ENCODE peak calls at places on chromosomes 1 and 21, in six cellular contexts. X is BE2C, U is foreskin fibroblast, D is left ventricle myocardium inferior, F is PC-9, L is Karpas-422. I is an unnamed sample.

GRCh38 chr1:218592688-218593087 is 247.6 kb downstream of the TGFB2 start:
- DNase-seq in X (no peak), U (peak; percentile 17), D (no peak), F (peak; percentile 41), L (no peak), I (no peak)

GRCh38 chr21:44497641-44498243 is 42.3 kb downstream of the KRTAP10-1 start:
- DNase-seq in X (no peak), U (peak; percentile 28), D (no peak), F (no peak), L (no peak), I (peak; percentile 45)

GRCh38 chr1:156118175-156118868 is 3.8 kb downstream of the LMNA start:
- DNase-seq in X (no peak), U (peak; percentile 64), D (peak; percentile 75), F (peak; percentile 63), L (no peak), I (no peak)

GRCh38 chr1:114585221-114585620 is 3.8 kb upstream of the BCAS2 start:
- DNase-seq in X (peak; percentile 10), U (peak; percentile 23), D (no peak), F (no peak), L (no peak), I (no peak)

GRCh38 chr1:205961970-205962820 is 18.9 kb upstream of the SLC26A9 start:
- DNase-seq in X (no peak), U (no peak), D (no peak), F (peak; percentile 86), L (no peak), I (no peak)

GRCh38 chr1:12047120-12047876 is 15.8 kb upstream of the TNFRSF8 start:
- DNase-seq in X (no peak), U (no peak), D (no peak), F (no peak), L (no peak), I (no peak)

GRCh38 chr21:9763306-9763705 is 758.1 kb upstream of the TPTE start:
- DNase-seq in X (no peak), U (no peak), D (no peak), F (no peak), L (no peak), I (no peak)

GRCh38 chr1:41496080-41497055 is 11.9 kb upstream of the EDN2 start:
- DNase-seq in X (peak; percentile 56), U (peak; percentile 97), D (peak; percentile 92), F (peak; percentile 94), L (no peak), I (no peak)

GRCh38 chr1:53572061-53572801 is 113.0 kb downstream of the DMRTB1 start:
- DNase-seq in X (peak; percentile 82), U (peak; percentile 89), D (no peak), F (peak; percentile 78), L (peak; percentile 57), I (peak; percentile 53)

GRCh38 chr21:45405271-45405818 is 380 bp downstream of the COL18A1 start:
- DNase-seq in X (no peak), U (peak; percentile 78), D (peak; percentile 73), F (peak; percentile 65), L (no peak), I (no peak)

GRCh38 chr1:219568728-219569127 is 44.2 kb downstream of the ZC3H11B start:
- DNase-seq in X (peak; percentile 15), U (peak; percentile 28), D (no peak), F (no peak), L (no peak), I (no peak)

GRCh38 chr1:24107462-24108225 is 4.3 kb downstream of the MYOM3 start:
- DNase-seq in X (no peak), U (no peak), D (no peak), F (peak; percentile 64), L (no peak), I (no peak)

GRCh38 chr1:61323681-61324328 is 241.4 kb downstream of the NFIA start:
- DNase-seq in X (peak; percentile 6), U (no peak), D (no peak), F (peak; percentile 14), L (no peak), I (no peak)

GRCh38 chr1:19078503-19078902 is 122.0 kb upstream of the IFFO2 start:
- DNase-seq in X (no peak), U (no peak), D (no peak), F (no peak), L (no peak), I (peak; percentile 65)

GRCh38 chr1:184534690-184535089 is 147.9 kb downstream of the C1orf21 start:
- DNase-seq in X (no peak), U (peak; percentile 9), D (no peak), F (no peak), L (no peak), I (no peak)

GRCh38 chr1:85224734-85225623 is 24.2 kb upstream of the SYDE2 start:
- DNase-seq in X (no peak), U (no peak), D (peak; percentile 20), F (peak; percentile 73), L (no peak), I (peak; percentile 36)

GRCh38 chr1:89780721-89781120 is 40.1 kb upstream of the LRRC8D start:
- DNase-seq in X (no peak), U (peak; percentile 69), D (no peak), F (peak; percentile 15), L (peak; percentile 80), I (no peak)

GRCh38 chr1:43977376-43978263 is 1.4 kb upstream of the B4GALT2 start:
- DNase-seq in X (no peak), U (no peak), D (no peak), F (no peak), L (no peak), I (no peak)

GRCh38 chr1:43978551-43979260 is at the start of gene B4GALT2:
- DNase-seq in X (peak; percentile 42), U (peak; percentile 80), D (peak; percentile 55), F (peak; percentile 55), L (peak; percentile 83), I (peak; percentile 50)

GRCh38 chr1:43979261-43979527 is 184 bp downstream of the B4GALT2 start:
- DNase-seq in X (no peak), U (no peak), D (no peak), F (no peak), L (no peak), I (no peak)

GRCh38 chr1:43976890-43977289 is 2.1 kb upstream of the B4GALT2 start:
- DNase-seq in X (no peak), U (no peak), D (no peak), F (no peak), L (no peak), I (no peak)

GRCh38 chr1:43978264-43978550 is 803 bp upstream of the B4GALT2 start:
- DNase-seq in X (no peak), U (no peak), D (no peak), F (no peak), L (no peak), I (no peak)
- H3K4me3 ChIP-seq in X (peak overlapping the region; percentile 62), U (peak overlapping the region; percentile 69), D (peak overlapping the region; percentile 87), F (peak overlapping the region; percentile 90), L (peak overlapping the region; percentile 87), I (peak overlapping the region; percentile 74)

GRCh38 chr1:149849246-149849946 is 50.0 kb upstream of the BOLA1 start:
- DNase-seq in X (no peak), U (peak; percentile 19), D (no peak), F (no peak), L (peak; percentile 44), I (no peak)

GRCh38 chr1:149846600-149847466 is 52.5 kb upstream of the BOLA1 start:
- DNase-seq in X (no peak), U (no peak), D (no peak), F (no peak), L (peak; percentile 36), I (no peak)

GRCh38 chr1:149849947-149850360 is 49.4 kb upstream of the BOLA1 start:
- DNase-seq in X (no peak), U (peak; percentile 18), D (no peak), F (no peak), L (peak; percentile 51), I (no peak)

GRCh38 chr1:149848340-149848771 is 51.0 kb upstream of the BOLA1 start:
- DNase-seq in X (no peak), U (peak; percentile 16), D (no peak), F (no peak), L (no peak), I (no peak)

DNA sequence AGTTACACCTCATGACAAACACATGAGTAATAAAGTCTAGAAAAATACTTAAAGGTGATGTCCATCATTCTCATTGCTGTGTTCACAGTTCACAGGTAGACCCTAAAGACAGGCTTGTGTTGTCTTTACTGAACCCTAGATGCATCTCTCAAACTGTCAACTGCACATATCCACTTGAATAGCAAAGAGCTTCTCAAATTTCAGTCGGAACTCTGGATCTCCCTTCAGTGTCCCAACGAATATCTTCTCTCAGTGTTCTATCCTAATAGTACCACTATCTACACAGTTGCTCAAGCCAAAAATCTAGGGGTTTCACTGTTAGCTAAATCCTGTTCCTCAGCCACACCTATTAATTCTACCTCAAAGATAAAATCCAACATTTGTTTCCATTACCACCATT is 50.6 kb upstream of the BOLA1 start:
- DNase-seq in X (no peak), U (peak; percentile 33), D (no peak), F (no peak), L (peak; percentile 43), I (no peak)
- H3K4me3 ChIP-seq in X (peak overlapping the region; percentile 81), U (peak overlapping the region; percentile 74), D (peak overlapping the region; percentile 69), F (peak overlapping the region; percentile 94), L (peak overlapping the region; percentile 50), I (peak overlapping the region; percentile 69)

DNA sequence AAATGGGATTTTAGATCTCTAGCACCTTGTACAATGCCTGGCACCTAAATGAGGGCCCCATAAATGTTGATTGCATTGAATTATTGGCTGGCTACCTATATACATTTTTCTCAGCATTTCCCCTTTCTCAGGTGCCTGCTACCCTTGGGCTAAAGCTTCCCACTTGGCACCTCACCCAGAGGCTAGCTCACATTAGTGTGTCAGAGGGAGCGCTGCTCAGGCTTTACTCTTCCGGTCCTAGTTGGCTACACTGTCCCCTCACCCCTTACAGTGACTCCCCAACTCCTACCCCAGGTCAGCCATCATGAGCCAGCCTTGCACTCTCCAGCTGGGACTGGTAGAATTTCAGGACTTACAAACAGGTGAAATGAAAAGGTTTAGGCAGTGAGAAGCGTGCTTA is 9.5 kb downstream of the TRAF5 start:
- DNase-seq in X (no peak), U (no peak), D (no peak), F (no peak), L (no peak), I (no peak)
- H3K4me3 ChIP-seq in X (no peak overlapping the region), U (no peak overlapping the region), D (no peak overlapping the region), F (no peak overlapping the region), L (no peak overlapping the region), I (no peak overlapping the region)

GRCh38 chr1:160520582-160520981 is 2.5 kb downstream of the SLAMF6 start:
- DNase-seq in X (no peak), U (no peak), D (no peak), F (no peak), L (no peak), I (no peak)
- H3K4me3 ChIP-seq in X (no peak overlapping the region), U (no peak overlapping the region), D (no peak overlapping the region), F (no peak overlapping the region), L (peak overlapping the region; percentile 75), I (no peak overlapping the region)

DNA sequence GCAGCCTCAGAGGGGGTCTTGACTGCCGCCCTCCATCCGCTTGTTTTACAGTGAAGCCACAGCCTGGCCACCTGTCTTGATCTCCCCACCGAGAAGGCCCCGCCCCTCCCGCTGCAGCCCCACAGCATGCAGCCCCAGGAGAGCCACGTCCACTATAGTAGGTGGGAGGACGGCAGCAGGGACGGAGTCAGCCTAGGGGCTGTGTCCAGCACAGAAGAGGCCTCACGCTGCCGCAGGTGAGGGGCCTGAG is 2.6 kb downstream of the SMIM1 start:
- DNase-seq in X (no peak), U (no peak), D (no peak), F (no peak), L (no peak), I (peak; percentile 68)
- H3K4me3 ChIP-seq in X (no peak overlapping the region), U (no peak overlapping the region), D (no peak overlapping the region), F (no peak overlapping the region), L (no peak overlapping the region), I (peak overlapping the region; percentile 30)